ENCODE peak calls at places on chromosomes 6 and 20, in seven cellular contexts. One of them, this sample, is unnamed.

GRCh38 chr6:143953922-143954321 is 54.1 kb downstream of the PLAGL1 start:
- DNase-seq in keratinocyte: no peak
- DNase-seq in germinal center: no peak
- DNase-seq in HEK293T: no peak
- DNase-seq in HCEC 1CT: no peak
- DNase-seq in kidney tubule cell: no peak
- DNase-seq in SK-N-SH: no peak
- DNase-seq in this sample: no peak

GRCh38 chr20:36848677-36849076 is 27.3 kb upstream of the TLDC2 start:
- DNase-seq in keratinocyte: no peak
- DNase-seq in germinal center: no peak
- DNase-seq in HEK293T: no peak
- DNase-seq in HCEC 1CT: no peak
- DNase-seq in kidney tubule cell: no peak
- DNase-seq in SK-N-SH: no peak
- DNase-seq in this sample: no peak

GRCh38 chr6:143260857-143261256 is 189.6 kb downstream of the ADAT2 start:
- DNase-seq in keratinocyte: no peak
- DNase-seq in germinal center: no peak
- DNase-seq in HEK293T: no peak
- DNase-seq in HCEC 1CT: peak
- DNase-seq in kidney tubule cell: peak
- DNase-seq in SK-N-SH: no peak
- DNase-seq in this sample: no peak

GRCh38 chr6:107115695-107116327 is 496 bp upstream of the BEND3 start:
- DNase-seq in keratinocyte: no peak
- DNase-seq in germinal center: peak
- DNase-seq in HEK293T: peak
- DNase-seq in HCEC 1CT: peak
- DNase-seq in kidney tubule cell: peak
- DNase-seq in SK-N-SH: peak
- DNase-seq in this sample: no peak

GRCh38 chr6:108541843-108542795 is 18.6 kb upstream of the FOXO3 start:
- DNase-seq in keratinocyte: no peak
- DNase-seq in germinal center: peak
- DNase-seq in HEK293T: peak
- DNase-seq in HCEC 1CT: peak
- DNase-seq in kidney tubule cell: peak
- DNase-seq in SK-N-SH: peak
- DNase-seq in this sample: peak

GRCh38 chr6:33081098-33081824 is 5.5 kb downstream of the HLA-DPB1 start:
- DNase-seq in keratinocyte: no peak
- DNase-seq in germinal center: no peak
- DNase-seq in HEK293T: no peak
- DNase-seq in HCEC 1CT: no peak
- DNase-seq in kidney tubule cell: no peak
- DNase-seq in SK-N-SH: no peak
- DNase-seq in this sample: peak

GRCh38 chr6:33578588-33579011 is 1.5 kb downstream of the BAK1 start:
- DNase-seq in keratinocyte: no peak
- DNase-seq in germinal center: peak
- DNase-seq in HEK293T: no peak
- DNase-seq in HCEC 1CT: no peak
- DNase-seq in kidney tubule cell: no peak
- DNase-seq in SK-N-SH: no peak
- DNase-seq in this sample: no peak

GRCh38 chr6:70709826-70710225 is 42.1 kb downstream of the SMAP1 start:
- DNase-seq in keratinocyte: no peak
- DNase-seq in germinal center: no peak
- DNase-seq in HEK293T: no peak
- DNase-seq in HCEC 1CT: peak
- DNase-seq in kidney tubule cell: peak
- DNase-seq in SK-N-SH: no peak
- DNase-seq in this sample: no peak

GRCh38 chr6:18147160-18147559 is 7.7 kb downstream of the TPMT start:
- DNase-seq in keratinocyte: no peak
- DNase-seq in germinal center: no peak
- DNase-seq in HEK293T: no peak
- DNase-seq in HCEC 1CT: peak
- DNase-seq in kidney tubule cell: peak
- DNase-seq in SK-N-SH: no peak
- DNase-seq in this sample: no peak

GRCh38 chr6:157650261-157650640 is 172.8 kb upstream of the SNX9 start:
- DNase-seq in keratinocyte: no peak
- DNase-seq in germinal center: no peak
- DNase-seq in HEK293T: no peak
- DNase-seq in HCEC 1CT: no peak
- DNase-seq in kidney tubule cell: no peak
- DNase-seq in SK-N-SH: peak
- DNase-seq in this sample: no peak

GRCh38 chr20:36462440-36463211 is 78.7 kb upstream of the MYL9 start:
- DNase-seq in keratinocyte: no peak
- DNase-seq in germinal center: no peak
- DNase-seq in HEK293T: no peak
- DNase-seq in HCEC 1CT: peak
- DNase-seq in kidney tubule cell: peak
- DNase-seq in SK-N-SH: peak
- DNase-seq in this sample: peak

GRCh38 chr6:3910264-3910663 is 61.1 kb downstream of the FAM50B start:
- DNase-seq in keratinocyte: no peak
- DNase-seq in germinal center: no peak
- DNase-seq in HEK293T: no peak
- DNase-seq in HCEC 1CT: no peak
- DNase-seq in kidney tubule cell: no peak
- DNase-seq in SK-N-SH: no peak
- DNase-seq in this sample: no peak

GRCh38 chr6:159608961-159609673 is 83.9 kb downstream of the SOD2 start:
- DNase-seq in keratinocyte: peak
- DNase-seq in germinal center: peak
- DNase-seq in HEK293T: peak
- DNase-seq in HCEC 1CT: peak
- DNase-seq in kidney tubule cell: peak
- DNase-seq in SK-N-SH: no peak
- DNase-seq in this sample: no peak

GRCh38 chr20:62924567-62925419 is 1.5 kb downstream of the DIDO1 start:
- DNase-seq in keratinocyte: no peak
- DNase-seq in germinal center: no peak
- DNase-seq in HEK293T: no peak
- DNase-seq in HCEC 1CT: no peak
- DNase-seq in kidney tubule cell: peak
- DNase-seq in SK-N-SH: peak
- DNase-seq in this sample: no peak

GRCh38 chr6:104995989-104996617 is 39.2 kb downstream of the LIN28B start:
- DNase-seq in keratinocyte: no peak
- DNase-seq in germinal center: no peak
- DNase-seq in HEK293T: no peak
- DNase-seq in HCEC 1CT: peak
- DNase-seq in kidney tubule cell: no peak
- DNase-seq in SK-N-SH: peak
- DNase-seq in this sample: no peak